ENCODE peak calls at places on chromosomes 13 and 19, in six cellular contexts. D, R, G, C, I and J are unnamed samples.

GRCh38 chr19:32308436-32309077 is 36.9 kb upstream of the ZNF507 start:
- DNase-seq in D (no peak), R (no peak), G (no peak), C (no peak), I (peak), J (no peak)

GRCh38 chr19:33677745-33678426 is 56.1 kb downstream of the CHST8 start:
- DNase-seq in D (no peak), R (no peak), G (no peak), C (no peak), I (peak), J (no peak)

GRCh38 chr13:113630804-113631203 is 27.2 kb downstream of the ATP4B start:
- DNase-seq in D (no peak), R (no peak), G (no peak), C (peak), I (no peak), J (no peak)

GRCh38 chr19:51697169-51697776 is 4.1 kb downstream of the SPACA6 start:
- DNase-seq in D (no peak), R (no peak), G (no peak), C (no peak), I (no peak), J (no peak)

GRCh38 chr19:38228491-38229439 is 4.7 kb upstream of the DPF1 start:
- DNase-seq in D (no peak), R (no peak), G (no peak), C (peak), I (peak), J (no peak)

GRCh38 chr19:13241321-13242104 is 91.3 kb downstream of the IER2 start:
- DNase-seq in D (peak), R (no peak), G (no peak), C (no peak), I (no peak), J (no peak)

GRCh38 chr13:48808689-48809088 is 155.0 kb downstream of the CYSLTR2 start:
- DNase-seq in D (peak), R (no peak), G (no peak), C (no peak), I (no peak), J (no peak)

GRCh38 chr13:47415048-47415447 is 518.2 kb upstream of the HTR2A start:
- DNase-seq in D (no peak), R (no peak), G (no peak), C (no peak), I (no peak), J (no peak)

GRCh38 chr19:29815231-29815630 is 3.4 kb downstream of the CCNE1 start:
- DNase-seq in D (no peak), R (no peak), G (no peak), C (no peak), I (no peak), J (no peak)

GRCh38 chr19:31220540-31220939 is 128.7 kb downstream of the TSHZ3 start:
- DNase-seq in D (peak), R (no peak), G (no peak), C (no peak), I (peak), J (no peak)

GRCh38 chr19:18672606-18673337 is 10.7 kb upstream of the CRTC1 start:
- DNase-seq in D (peak), R (no peak), G (no peak), C (no peak), I (no peak), J (no peak)

GRCh38 chr13:39765801-39766463 is 110.5 kb downstream of the COG6 start:
- DNase-seq in D (peak), R (no peak), G (no peak), C (peak), I (peak), J (no peak)